ENCODE peak calls at places on chromosomes 13 and 19, in four cellular contexts. One of them, this sample, is unnamed.

GRCh38 chr13:52599853-52600603 is 42.2 kb upstream of the HNRNPA1L2 start:
- DNase-seq in GM12878: no peak
- DNase-seq in HepG2: no peak
- DNase-seq in K562: no peak
- DNase-seq in this sample: no peak

GRCh38 chr19:42023121-42023942 is 29.3 kb upstream of the ATP1A3 start:
- DNase-seq in GM12878: no peak
- DNase-seq in HepG2: peak; percentile 15
- DNase-seq in K562: peak; percentile 70
- DNase-seq in this sample: peak; percentile 77

GRCh38 chr13:38769526-38769925 is 82.6 kb downstream of the FREM2 start:
- DNase-seq in HepG2: no peak
- DNase-seq in K562: no peak
- DNase-seq in GM12878: no peak
- DNase-seq in this sample: no peak

GRCh38 chr19:46719629-46720515 is 3.0 kb upstream of the PRKD2 start:
- DNase-seq in GM12878: no peak
- DNase-seq in K562: no peak
- DNase-seq in HepG2: no peak
- DNase-seq in this sample: no peak

GRCh38 chr19:47104678-47105077 is 8.9 kb downstream of the ZC3H4 start:
- DNase-seq in GM12878: no peak
- DNase-seq in HepG2: no peak
- DNase-seq in K562: no peak
- DNase-seq in this sample: no peak

GRCh38 chr19:11088508-11089253 is 582 bp upstream of the LDLR start:
- DNase-seq in HepG2: peak; percentile 81
- DNase-seq in K562: no peak
- DNase-seq in GM12878: no peak
- DNase-seq in this sample: no peak

GRCh38 chr19:7622933-7623685 is 6.2 kb downstream of the XAB2 start:
- DNase-seq in GM12878: no peak
- DNase-seq in HepG2: no peak
- DNase-seq in K562: peak; percentile 80
- DNase-seq in this sample: no peak

GRCh38 chr13:30796833-30797601 is 61.7 kb downstream of the ALOX5AP start:
- DNase-seq in HepG2: no peak
- DNase-seq in K562: no peak
- DNase-seq in GM12878: no peak
- DNase-seq in this sample: no peak

GRCh38 chr13:76148926-76149325 is 512.8 kb downstream of the LMO7 start:
- DNase-seq in HepG2: no peak
- DNase-seq in GM12878: no peak
- DNase-seq in K562: no peak
- DNase-seq in this sample: no peak

GRCh38 chr19:38213911-38214625 is 10.0 kb downstream of the DPF1 start:
- DNase-seq in K562: no peak
- DNase-seq in HepG2: no peak
- DNase-seq in GM12878: peak; percentile 33
- DNase-seq in this sample: no peak

GRCh38 chr19:40716031-40716654 is 543 bp downstream of the COQ8B start:
- DNase-seq in GM12878: peak; percentile 26
- DNase-seq in K562: peak; percentile 55
- DNase-seq in HepG2: no peak
- DNase-seq in this sample: peak; percentile 93

GRCh38 chr13:24135674-24136300 is 24.7 kb upstream of the SPATA13 start:
- DNase-seq in HepG2: no peak
- DNase-seq in GM12878: no peak
- DNase-seq in K562: no peak
- DNase-seq in this sample: no peak

GRCh38 chr13:27830010-27830409 is 37.7 kb downstream of the GSX1 start:
- DNase-seq in K562: peak; percentile 78
- DNase-seq in GM12878: no peak
- DNase-seq in HepG2: no peak
- DNase-seq in this sample: peak; percentile 35
- TF ChIP-seq CHD4 in K562: no peak
- TF ChIP-seq CHD4 in GM12878: no peak
- TF ChIP-seq CHD4 in HepG2: no peak
- TF ChIP-seq CHD4 in this sample: no peak

GRCh38 chr13:27251166-27252088 is at the start of gene RPL21:
- DNase-seq in GM12878: peak; percentile 86
- DNase-seq in K562: peak; percentile 80
- DNase-seq in HepG2: peak; percentile 91
- DNase-seq in this sample: peak; percentile 66
- TF ChIP-seq CHD4 in GM12878: no peak
- TF ChIP-seq CHD4 in K562: no peak
- TF ChIP-seq CHD4 in HepG2: no peak
- TF ChIP-seq CHD4 in this sample: no peak

GRCh38 chr19:18782559-18783225 is 8.4 kb downstream of the COMP start:
- DNase-seq in GM12878: no peak
- DNase-seq in HepG2: no peak
- DNase-seq in K562: no peak
- DNase-seq in this sample: no peak

GRCh38 chr19:18784786-18785120 is 6.4 kb downstream of the COMP start:
- DNase-seq in GM12878: no peak
- DNase-seq in HepG2: no peak
- DNase-seq in K562: no peak
- DNase-seq in this sample: no peak

GRCh38 chr19:18783958-18784785 is 6.9 kb downstream of the COMP start:
- DNase-seq in GM12878: no peak
- DNase-seq in HepG2: no peak
- DNase-seq in K562: no peak
- DNase-seq in this sample: no peak

GRCh38 chr19:18781885-18782527 is 9.1 kb downstream of the COMP start:
- DNase-seq in GM12878: no peak
- DNase-seq in K562: no peak
- DNase-seq in HepG2: no peak
- DNase-seq in this sample: no peak

GRCh38 chr19:18785179-18786124 is 5.7 kb downstream of the COMP start:
- DNase-seq in GM12878: no peak
- DNase-seq in HepG2: peak; percentile 65
- DNase-seq in K562: peak; percentile 100
- DNase-seq in this sample: peak; percentile 74
- TF ChIP-seq CHD4 in GM12878: no peak
- TF ChIP-seq CHD4 in HepG2: no peak
- TF ChIP-seq CHD4 in K562: no peak
- TF ChIP-seq CHD4 in this sample: no peak

DNA sequence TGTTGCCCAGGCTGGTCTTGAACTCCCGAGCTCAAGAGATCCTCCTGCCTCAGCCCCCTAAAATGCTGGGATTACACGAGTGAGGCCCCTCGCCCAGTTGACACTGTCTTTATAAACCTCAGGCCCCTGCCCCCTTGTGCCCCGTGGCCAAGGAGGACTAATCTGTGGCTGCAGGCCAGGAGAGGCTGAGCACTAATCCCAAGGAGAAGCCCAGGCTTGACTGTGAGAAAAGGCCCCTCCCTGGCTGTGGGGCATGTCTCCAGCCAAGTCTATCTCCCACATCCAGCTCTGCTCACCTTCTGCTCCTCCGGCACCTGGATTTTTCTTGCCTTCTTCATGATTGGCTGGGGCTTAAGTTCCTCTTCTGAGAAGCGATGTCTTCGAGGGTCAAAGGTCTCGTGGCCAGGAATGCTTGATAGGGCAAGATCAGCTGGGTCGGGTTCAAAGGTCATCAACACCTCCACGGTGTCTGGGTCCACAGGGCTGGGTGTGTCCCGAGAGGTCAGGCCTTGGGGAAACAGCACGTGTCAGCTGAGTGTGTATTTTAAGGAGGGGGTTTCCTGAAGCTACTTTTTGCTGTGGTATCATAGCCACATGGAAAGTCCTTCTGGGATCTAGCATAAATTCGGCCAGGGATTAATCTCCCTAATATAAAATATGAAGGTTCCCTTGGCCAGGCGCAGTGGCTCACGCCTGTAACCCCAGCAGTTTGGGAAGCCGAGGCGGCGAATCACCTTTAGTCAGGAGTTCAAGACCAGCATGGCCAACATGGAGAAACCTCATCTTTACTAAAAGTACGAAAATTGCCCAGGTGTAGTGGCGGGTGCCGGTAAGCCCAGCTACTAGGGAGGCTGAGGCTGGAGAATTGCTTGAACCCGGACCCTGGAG is 3.8 kb downstream of the DBP start:
- DNase-seq in HepG2: no peak
- DNase-seq in K562: peak; percentile 49
- DNase-seq in GM12878: no peak
- DNase-seq in this sample: no peak
- TF ChIP-seq CHD4 in HepG2: no peak
- TF ChIP-seq CHD4 in K562: no peak
- TF ChIP-seq CHD4 in GM12878: no peak
- TF ChIP-seq CHD4 in this sample: no peak

DNA sequence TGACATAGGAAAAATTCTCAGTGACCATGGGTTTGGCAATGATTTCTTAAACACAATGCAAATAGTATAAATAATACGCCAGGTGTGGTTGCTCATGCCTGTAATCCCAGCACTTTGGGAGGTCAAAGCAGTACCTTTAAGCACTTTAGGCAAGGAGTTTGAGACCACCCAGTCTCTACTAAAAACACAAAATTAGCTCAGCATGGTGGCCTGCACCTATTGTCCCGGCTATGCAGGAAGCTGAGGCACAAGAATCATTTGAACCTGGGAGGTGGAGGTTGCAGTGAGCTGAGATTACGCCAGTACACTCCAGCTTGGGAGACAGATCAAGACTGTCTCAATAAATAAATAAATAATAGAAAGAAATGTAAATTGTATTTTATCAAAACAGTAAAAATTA is 356.5 kb upstream of the SLITRK6 start:
- DNase-seq in HepG2: no peak
- DNase-seq in GM12878: no peak
- DNase-seq in K562: no peak
- DNase-seq in this sample: no peak
- TF ChIP-seq CHD4 in HepG2: no peak
- TF ChIP-seq CHD4 in GM12878: no peak
- TF ChIP-seq CHD4 in K562: no peak
- TF ChIP-seq CHD4 in this sample: no peak

This sample was measured in A549.